ENCODE peak calls at places on chromosome 20, in four cellular contexts. E is breast epithelium, P is HFF-Myc, U is epithelial cell of esophagus. W is an unnamed sample.

GRCh38 chr20:3783068-3783489 is 1.8 kb upstream of the SPEF1 start:
- DNase-seq in U (peak), P (no peak), E (peak), W (no peak)

GRCh38 chr20:50772418-50773185 is 22.3 kb upstream of the BCAS4 start:
- DNase-seq in U (no peak), E (peak), P (no peak), W (peak)

GRCh38 chr20:5705827-5706226 is 44.4 kb upstream of the SHLD1 start:
- DNase-seq in E (no peak), U (no peak), P (no peak), W (no peak)

GRCh38 chr20:13995841-13996240 is 525 bp downstream of the MACROD2 start:
- DNase-seq in P (no peak), U (peak), E (no peak), W (no peak)

GRCh38 chr20:9608639-9609440 is 94.5 kb downstream of the LAMP5 start:
- DNase-seq in P (no peak), E (no peak), U (peak), W (peak)

GRCh38 chr20:63624486-63624885 is 2.4 kb downstream of the GMEB2 start:
- DNase-seq in P (no peak), E (no peak), U (no peak), W (no peak)

GRCh38 chr20:44714102-44714700 is 968 bp upstream of the CCN5 start:
- DNase-seq in E (peak), P (no peak), U (no peak), W (no peak)

GRCh38 chr20:41655966-41656685 is 37.9 kb upstream of the CHD6 start:
- DNase-seq in E (no peak), P (no peak), U (no peak), W (no peak)

GRCh38 chr20:35497780-35498189 is 31.7 kb downstream of the C20orf173 start:
- DNase-seq in E (peak), P (no peak), U (no peak), W (peak)

GRCh38 chr20:59151820-59152219 is 11.8 kb upstream of the ZNF831 start:
- DNase-seq in U (no peak), E (no peak), P (no peak), W (no peak)

GRCh38 chr20:3195607-3196230 is 8.8 kb downstream of the DDRGK1 start:
- DNase-seq in U (no peak), P (no peak), E (no peak), W (no peak)

GRCh38 chr20:51400051-51400926 is 142.2 kb downstream of the NFATC2 start:
- DNase-seq in P (no peak), E (no peak), U (peak), W (no peak)

GRCh38 chr20:54351371-54352136 is 123.8 kb upstream of the DOK5 start:
- DNase-seq in P (no peak), U (no peak), E (no peak), W (no peak)

GRCh38 chr20:53072923-53073579 is 100.9 kb downstream of the TSHZ2 start:
- DNase-seq in E (no peak), P (no peak), U (no peak), W (no peak)
- H3K4me3 ChIP-seq in E (no peak), P (no peak), U (no peak), W (no peak)

GRCh38 chr20:19073584-19074198 is 138.8 kb upstream of the SLC24A3 start:
- DNase-seq in E (no peak), U (no peak), P (no peak), W (peak)
- TF ChIP-seq CTCF in E (no peak), U (no peak), P (no peak), W (no peak)

GRCh38 chr20:19784511-19785172 is 26.6 kb downstream of the RIN2 start:
- DNase-seq in E (peak), P (peak), U (peak), W (no peak)
- H3K4me3 ChIP-seq in E (no peak), P (peak), U (no peak), W (peak)

GRCh38 chr20:38804682-38805501 is 605 bp upstream of the PPP1R16B start:
- DNase-seq in P (no peak), U (no peak), E (peak), W (no peak)

GRCh38 chr20:38806855-38807655 is 1.6 kb downstream of the PPP1R16B start:
- DNase-seq in E (no peak), P (no peak), U (no peak), W (no peak)

GRCh38 chr20:38804243-38804642 is 1.3 kb upstream of the PPP1R16B start:
- DNase-seq in U (no peak), P (no peak), E (no peak), W (no peak)

GRCh38 chr20:38805502-38805957 is at the start of gene PPP1R16B:
- DNase-seq in U (no peak), P (no peak), E (peak), W (no peak)

GRCh38 chr20:38805958-38806854 is 709 bp downstream of the PPP1R16B start:
- DNase-seq in U (no peak), P (no peak), E (no peak), W (no peak)
- TF ChIP-seq CTCF in U (no peak), P (no peak), E (no peak), W (no peak)

DNA sequence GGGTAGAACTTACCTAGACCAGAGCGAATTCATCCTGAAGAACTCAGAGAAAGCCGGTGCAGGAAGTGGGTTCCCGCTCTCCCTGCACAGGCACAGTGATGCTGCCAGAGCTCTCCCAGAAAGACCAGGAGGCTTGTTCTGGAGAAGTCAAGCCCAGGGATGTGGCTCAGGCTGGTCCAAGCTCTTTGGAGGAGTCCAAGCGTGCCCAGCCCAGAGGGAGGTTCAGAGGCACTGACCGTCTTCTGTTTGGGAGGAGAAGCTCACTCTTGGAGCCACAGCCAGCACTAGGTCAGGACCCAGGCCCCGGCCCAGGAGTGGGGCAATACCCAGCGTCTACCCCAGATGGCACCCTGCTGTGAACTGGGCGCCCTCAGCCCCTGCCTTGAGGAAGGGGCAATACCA is 1.5 kb upstream of the PMEPA1 start:
- DNase-seq in E (no peak), P (no peak), U (peak), W (no peak)
- H3K4me3 ChIP-seq in E (peak), P (no peak), U (no peak), W (peak)

W was measured in esophagus muscularis mucosa.